ENCODE peak calls at places on chromosomes 5 and 9, in five cellular contexts. G is SJSA1, N is heart right ventricle, X is GM23338, U is OCI-LY7. C is an unnamed sample.

GRCh38 chr5:149133795-149134777 is 7.2 kb upstream of the ABLIM3 start:
- DNase-seq in G (peak; percentile 93), N (no peak), X (no peak), U (no peak), C (peak; percentile 76)

GRCh38 chr9:4099961-4100360 is 199.9 kb downstream of the GLIS3 start:
- DNase-seq in G (no peak), N (no peak), X (no peak), U (no peak), C (no peak)

GRCh38 chr9:115058684-115059315 is 59.2 kb downstream of the TNC start:
- DNase-seq in G (peak; percentile 35), N (no peak), X (no peak), U (no peak), C (no peak)

GRCh38 chr9:84339951-84340350 is 607 bp downstream of the SLC28A3 start:
- DNase-seq in G (no peak), N (peak; percentile 16), X (peak; percentile 30), U (no peak), C (no peak)

GRCh38 chr9:112404367-112404979 is 24.6 kb downstream of the HSDL2 start:
- DNase-seq in G (no peak), N (no peak), X (no peak), U (no peak), C (no peak)

GRCh38 chr9:120439147-120439546 is 140.8 kb downstream of the CDK5RAP2 start:
- DNase-seq in G (no peak), N (no peak), X (peak; percentile 75), U (peak; percentile 25), C (no peak)

GRCh38 chr9:98503867-98504800 is 204.6 kb downstream of the GABBR2 start:
- DNase-seq in G (no peak), N (no peak), X (peak; percentile 25), U (no peak), C (no peak)

GRCh38 chr9:84969736-84970135 is 300.2 kb downstream of the NTRK2 start:
- DNase-seq in G (no peak), N (no peak), X (no peak), U (no peak), C (no peak)

GRCh38 chr5:71528206-71528605 is 58.9 kb upstream of the MCCC2 start:
- DNase-seq in G (no peak), N (no peak), X (no peak), U (no peak), C (no peak)

GRCh38 chr5:22465616-22466015 is 387.5 kb downstream of the CDH12 start:
- DNase-seq in G (no peak), N (no peak), X (no peak), U (no peak), C (no peak)

GRCh38 chr5:10393491-10393890 is 40.0 kb downstream of the MARCHF6 start:
- DNase-seq in G (no peak), N (no peak), X (no peak), U (no peak), C (no peak)

GRCh38 chr5:83124593-83124992 is 47.2 kb downstream of the XRCC4 start:
- DNase-seq in G (no peak), N (no peak), X (no peak), U (no peak), C (no peak)

GRCh38 chr5:1542011-1542410 is 18.3 kb upstream of the LPCAT1 start:
- DNase-seq in G (no peak), N (no peak), X (no peak), U (no peak), C (no peak)

GRCh38 chr9:99023831-99024230 is 80.1 kb downstream of the COL15A1 start:
- DNase-seq in G (no peak), N (no peak), X (no peak), U (peak; percentile 8), C (peak; percentile 53)

GRCh38 chr5:168291281-168291960 is at the start of gene WWC1:
- DNase-seq in G (peak; percentile 86), N (no peak), X (peak; percentile 89), U (no peak), C (peak; percentile 14)

GRCh38 chr9:100468041-100468440 is 4.9 kb upstream of the TMEFF1 start:
- DNase-seq in G (no peak), N (no peak), X (no peak), U (no peak), C (no peak)

GRCh38 chr5:39395521-39395920 is 29.3 kb downstream of the DAB2 start:
- DNase-seq in G (no peak), N (no peak), X (no peak), U (no peak), C (no peak)

GRCh38 chr5:139417214-139417613 is 13.3 kb upstream of the SPATA24 start:
- DNase-seq in G (no peak), N (peak; percentile 76), X (no peak), U (no peak), C (peak; percentile 33)

GRCh38 chr9:128192601-128193371 is 1.4 kb upstream of the CIZ1 start:
- DNase-seq in G (peak; percentile 89), N (peak; percentile 75), X (peak; percentile 79), U (no peak), C (peak; percentile 87)

GRCh38 chr5:172642046-172642409 is 965 bp downstream of the NEURL1B start:
- DNase-seq in G (peak; percentile 28), N (no peak), X (no peak), U (no peak), C (no peak)

DNA sequence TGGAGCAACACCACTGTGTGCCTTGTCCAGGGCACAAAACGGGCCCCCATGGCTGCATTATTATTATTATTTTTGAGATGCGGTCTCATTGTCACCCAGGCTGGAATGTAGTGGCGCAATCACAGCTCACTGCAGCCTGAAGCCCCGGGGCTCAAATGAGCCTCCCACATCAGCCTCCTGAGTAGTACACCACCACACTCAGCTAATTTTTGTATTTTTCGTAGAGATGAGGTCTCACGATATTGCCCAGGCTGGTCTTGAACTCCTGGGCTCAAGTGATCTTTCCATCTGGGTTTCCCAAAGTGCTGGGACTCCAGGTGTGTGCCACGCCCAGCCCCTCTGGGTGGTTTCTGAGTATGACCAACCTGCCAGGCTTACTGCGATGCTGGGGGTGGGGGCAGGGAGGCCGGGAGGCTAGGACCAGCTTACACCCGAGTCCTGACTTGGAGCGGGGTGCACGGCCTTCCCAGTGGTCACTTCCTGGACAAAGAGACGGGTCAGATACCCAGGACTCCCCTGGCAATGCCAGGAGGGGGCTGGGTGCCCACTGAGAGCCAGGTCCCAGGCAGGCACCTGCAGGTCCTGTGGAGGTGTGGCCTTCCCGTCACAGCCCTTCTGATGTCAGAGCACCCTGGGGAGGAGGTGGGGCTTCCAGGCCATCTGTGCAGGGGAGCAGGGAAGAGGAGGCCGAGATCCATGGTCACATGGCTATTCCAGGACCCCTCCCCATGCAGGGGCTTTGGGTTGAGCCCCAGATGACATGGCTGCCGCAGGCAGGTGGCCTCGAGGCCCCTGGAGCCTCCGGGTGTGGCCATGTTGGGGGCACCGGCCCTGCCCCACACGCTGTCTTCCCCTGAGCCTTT is 8.3 kb upstream of the NRARP start:
- DNase-seq in G (no peak), N (no peak), X (no peak), U (no peak), C (no peak)
- H3K27ac ChIP-seq in G (no peak overlapping the region), N (no peak overlapping the region), X (no peak overlapping the region), U (no peak overlapping the region), C (no peak overlapping the region)

GRCh38 chr9:81680506-81680905 is 8.8 kb downstream of the TLE1 start:
- DNase-seq in G (no peak), N (no peak), X (no peak), U (no peak), C (no peak)
- H3K4me1 ChIP-seq in G (peaks cover 3% of the 10 kb centered on the region), N (peaks cover 60% of the 10 kb centered on the region), X (peaks cover 64% of the 10 kb centered on the region), U (no peaks in the 10 kb centered on the region), C (peaks cover 49% of the 10 kb centered on the region)

GRCh38 chr9:121566401-121567141 is 66.9 kb upstream of the GGTA1 start:
- DNase-seq in G (no peak), N (peak; percentile 63), X (no peak), U (no peak), C (peak; percentile 86)
- H3K4me3 ChIP-seq in G (no peak overlapping the region), N (peak overlapping the region; percentile 57), X (no peak overlapping the region), U (no peak overlapping the region), C (peak overlapping the region; percentile 68)

GRCh38 chr5:40784027-40784653 is 14.0 kb downstream of the PRKAA1 start:
- DNase-seq in G (no peak), N (no peak), X (no peak), U (no peak), C (no peak)

GRCh38 chr5:40779561-40779960 is 18.6 kb downstream of the PRKAA1 start:
- DNase-seq in G (no peak), N (no peak), X (no peak), U (no peak), C (no peak)

GRCh38 chr5:40780199-40780598 is 18.0 kb downstream of the PRKAA1 start:
- DNase-seq in G (no peak), N (no peak), X (no peak), U (no peak), C (no peak)

GRCh38 chr5:40780858-40781257 is 17.3 kb downstream of the PRKAA1 start:
- DNase-seq in G (no peak), N (no peak), X (no peak), U (no peak), C (no peak)

GRCh38 chr5:40781843-40782409 is 16.2 kb downstream of the PRKAA1 start:
- DNase-seq in G (no peak), N (peak; percentile 11), X (no peak), U (no peak), C (peak; percentile 25)
- H3K27ac ChIP-seq in G (no peak overlapping the region), N (no peak overlapping the region), X (no peak overlapping the region), U (no peak overlapping the region), C (no peak overlapping the region)

GRCh38 chr5:89120719-89121118 is 237.7 kb upstream of the MEF2C start:
- DNase-seq in G (no peak), N (peak; percentile 8), X (no peak), U (no peak), C (no peak)
- H3K4me1 ChIP-seq in G (no peaks in the 10 kb centered on the region), N (no peaks in the 10 kb centered on the region), X (no peaks in the 10 kb centered on the region), U (no peaks in the 10 kb centered on the region), C (no peaks in the 10 kb centered on the region)

GRCh38 chr9:129567842-129568559 is 52.9 kb downstream of the C9orf50 start:
- DNase-seq in G (peak; percentile 26), N (peak; percentile 23), X (peak; percentile 66), U (no peak), C (no peak)
- H3K4me3 ChIP-seq in G (peak overlapping the region; percentile 32), N (peak overlapping the region; percentile 54), X (peak overlapping the region; percentile 69), U (no peak overlapping the region), C (peak overlapping the region; percentile 68)

GRCh38 chr5:15031180-15031579 is 159.6 kb upstream of the ANKH start:
- DNase-seq in G (no peak), N (peak; percentile 26), X (no peak), U (no peak), C (no peak)
- H3K27ac ChIP-seq in G (no peak overlapping the region), N (peak overlapping the region; percentile 37), X (no peak overlapping the region), U (no peak overlapping the region), C (no peak overlapping the region)

DNA sequence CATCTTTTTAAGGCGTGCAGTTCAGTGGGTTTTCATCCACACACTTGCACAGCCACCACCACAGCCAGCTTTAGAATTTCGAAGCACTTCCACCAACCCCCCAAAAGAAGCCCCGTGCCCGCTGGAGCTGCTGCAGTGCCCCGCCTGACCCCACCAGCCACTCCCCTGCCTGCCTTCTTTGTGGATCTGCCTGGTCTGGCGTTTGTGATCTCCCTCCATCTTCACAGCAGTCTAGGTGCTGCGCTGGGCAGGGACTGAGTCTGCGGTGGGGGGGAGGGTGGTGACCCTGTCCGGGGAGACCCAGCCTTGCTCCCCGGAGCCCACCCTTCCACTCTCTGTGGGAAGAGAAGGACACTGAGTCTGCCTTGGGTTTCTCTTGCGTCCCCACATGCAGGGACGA is 40.8 kb downstream of the RXRA start:
- DNase-seq in G (no peak), N (no peak), X (no peak), U (no peak), C (no peak)
- H3K4me1 ChIP-seq in G (peaks cover 28% of the 10 kb centered on the region), N (peaks cover 89% of the 10 kb centered on the region), X (no peaks in the 10 kb centered on the region), U (no peaks in the 10 kb centered on the region), C (peaks cover 86% of the 10 kb centered on the region)

GRCh38 chr9:27391495-27391894 is 94.5 kb upstream of the EQTN start:
- DNase-seq in G (no peak), N (no peak), X (no peak), U (no peak), C (no peak)
- H3K4me3 ChIP-seq in G (no peak overlapping the region), N (no peak overlapping the region), X (no peak overlapping the region), U (no peak overlapping the region), C (no peak overlapping the region)